ENCODE peak calls at places on chromosomes 2 and 18, in six cellular contexts. U, A, F, H, B and D are unnamed samples.

GRCh38 chr2:238906936-238907716 is 59.2 kb downstream of the TWIST2 start:
- DNase-seq in U (no peak), A (no peak), F (no peak), H (no peak), B (no peak), D (no peak)

GRCh38 chr18:30971338-30971956 is 71.1 kb downstream of the DSC3 start:
- DNase-seq in U (peak; percentile 21), A (no peak), F (no peak), H (no peak), B (peak; percentile 20), D (no peak)

GRCh38 chr18:62981566-62981965 is 266.2 kb downstream of the PHLPP1 start:
- DNase-seq in U (no peak), A (no peak), F (no peak), H (no peak), B (no peak), D (no peak)

GRCh38 chr2:189018636-189019035 is 44.5 kb downstream of the COL3A1 start:
- DNase-seq in U (no peak), A (no peak), F (no peak), H (no peak), B (no peak), D (no peak)

GRCh38 chr2:14827226-14828023 is 194.9 kb downstream of the LRATD1 start:
- DNase-seq in U (no peak), A (no peak), F (no peak), H (no peak), B (no peak), D (no peak)

GRCh38 chr2:121129692-121130091 is 155.3 kb downstream of the TFCP2L1 start:
- DNase-seq in U (no peak), A (no peak), F (no peak), H (no peak), B (no peak), D (no peak)

GRCh38 chr2:103815732-103816131 is 1038.2 kb upstream of the POU3F3 start:
- DNase-seq in U (no peak), A (no peak), F (no peak), H (no peak), B (no peak), D (no peak)

GRCh38 chr2:174656671-174657171 is 59.1 kb upstream of the WIPF1 start:
- DNase-seq in U (no peak), A (no peak), F (no peak), H (no peak), B (no peak), D (no peak)

GRCh38 chr18:54983041-54983686 is 23.9 kb upstream of the CCDC68 start:
- DNase-seq in U (peak; percentile 44), A (no peak), F (no peak), H (no peak), B (peak; percentile 47), D (no peak)

GRCh38 chr2:178363252-178363651 is 87.7 kb downstream of the PRKRA start:
- DNase-seq in U (peak; percentile 56), A (no peak), F (no peak), H (no peak), B (no peak), D (no peak)

GRCh38 chr2:237591021-237591370 is 462 bp upstream of the RAB17 start:
- DNase-seq in U (peak; percentile 68), A (no peak), F (peak; percentile 82), H (no peak), B (no peak), D (no peak)

GRCh38 chr2:85933753-85934594 is 45.2 kb upstream of the ST3GAL5 start:
- DNase-seq in U (no peak), A (no peak), F (no peak), H (no peak), B (peak; percentile 85), D (no peak)

GRCh38 chr2:62611820-62612219 is 93.7 kb upstream of the EHBP1 start:
- DNase-seq in U (no peak), A (no peak), F (no peak), H (no peak), B (no peak), D (no peak)

GRCh38 chr2:100292022-100292580 is 30.2 kb downstream of the LONRF2 start:
- DNase-seq in U (peak; percentile 14), A (no peak), F (no peak), H (no peak), B (peak; percentile 90), D (no peak)

GRCh38 chr18:65754121-65754520 is 3.3 kb downstream of the CDH7 start:
- DNase-seq in U (no peak), A (no peak), F (no peak), H (no peak), B (no peak), D (no peak)

GRCh38 chr18:44507729-44508325 is 172.9 kb upstream of the SETBP1 start:
- DNase-seq in U (no peak), A (peak; percentile 32), F (no peak), H (no peak), B (no peak), D (no peak)

GRCh38 chr2:43842866-43843226 is 4.1 kb downstream of the ABCG8 start:
- DNase-seq in U (no peak), A (no peak), F (peak; percentile 10), H (no peak), B (peak; percentile 2), D (no peak)

GRCh38 chr2:43839776-43840564 is 1.2 kb downstream of the ABCG8 start:
- DNase-seq in U (no peak), A (no peak), F (peak; percentile 35), H (no peak), B (peak; percentile 2), D (no peak)

GRCh38 chr2:43840961-43841360 is 2.2 kb downstream of the ABCG8 start:
- DNase-seq in U (no peak), A (no peak), F (peak; percentile 37), H (no peak), B (no peak), D (no peak)

GRCh38 chr2:43845181-43845580 is 6.4 kb downstream of the ABCG8 start:
- DNase-seq in U (no peak), A (no peak), F (no peak), H (no peak), B (no peak), D (no peak)

DNA sequence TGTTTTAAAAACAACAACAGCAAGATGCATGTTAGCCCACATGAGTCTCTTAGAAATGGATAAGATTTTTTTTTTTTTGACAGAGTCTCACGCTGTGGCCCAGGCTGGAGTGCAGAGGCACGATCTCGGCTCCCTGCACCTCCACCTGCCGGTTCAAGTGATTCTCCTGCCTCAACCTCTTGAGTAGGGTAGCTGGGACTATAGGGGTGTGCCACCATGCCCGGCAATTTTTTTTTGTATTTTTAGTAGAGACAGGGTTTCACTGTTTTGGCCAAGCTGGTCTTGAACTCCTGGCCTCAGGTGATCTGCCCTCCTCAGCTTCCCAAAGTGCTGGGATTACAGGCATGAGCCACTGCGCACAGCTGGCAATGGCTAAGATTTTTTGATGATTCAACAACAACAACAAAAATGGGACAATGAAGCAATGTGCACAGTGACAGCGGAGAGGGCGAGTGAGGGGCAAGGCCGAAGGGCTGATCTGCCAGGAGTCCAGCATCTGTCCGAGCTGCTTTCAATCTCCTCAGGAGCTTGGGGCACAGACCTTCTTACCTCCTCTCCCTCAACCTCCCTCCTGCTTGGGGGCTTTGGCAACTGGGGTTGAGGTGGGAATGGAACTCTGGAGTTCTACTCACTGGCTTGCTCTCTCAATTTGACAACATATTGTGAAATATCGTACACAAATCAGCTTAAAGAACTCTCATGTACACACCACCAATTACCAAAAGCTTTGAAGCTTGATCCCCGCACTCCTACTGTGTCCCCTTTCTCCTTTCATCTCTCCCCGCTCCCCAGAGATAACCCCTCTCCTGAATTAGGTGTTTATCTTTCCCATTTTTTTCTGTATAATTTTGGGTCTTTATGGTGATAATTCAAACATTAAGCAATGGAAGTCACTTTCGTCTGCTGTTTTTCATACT is 3.4 kb downstream of the ABCG8 start:
- DNase-seq in U (peak; percentile 76), A (no peak), F (peak; percentile 28), H (no peak), B (peak; percentile 1), D (no peak)
- TF ChIP-seq TAF1 in U (no peak), A (no peak), F (no peak), H (no peak), B (no peak), D (no peak)

GRCh38 chr2:226752887-226753286 is 46.7 kb downstream of the IRS1 start:
- DNase-seq in U (no peak), A (no peak), F (no peak), H (no peak), B (no peak), D (no peak)

GRCh38 chr2:226758886-226759660 is 40.5 kb downstream of the IRS1 start:
- DNase-seq in U (no peak), A (no peak), F (no peak), H (no peak), B (no peak), D (no peak)

GRCh38 chr2:226759768-226760167 is 39.9 kb downstream of the IRS1 start:
- DNase-seq in U (no peak), A (no peak), F (no peak), H (no peak), B (no peak), D (no peak)

GRCh38 chr2:226756131-226756530 is 43.5 kb downstream of the IRS1 start:
- DNase-seq in U (peak; percentile 12), A (no peak), F (no peak), H (no peak), B (no peak), D (no peak)

GRCh38 chr2:226754821-226755536 is 44.6 kb downstream of the IRS1 start:
- DNase-seq in U (no peak), A (no peak), F (no peak), H (no peak), B (no peak), D (no peak)
- TF ChIP-seq POLR2AphosphoS5 in U (no peak), A (no peak), F (no peak), H (no peak), B (no peak), D (no peak)

GRCh38 chr18:58319719-58320118 is 275.7 kb downstream of the NEDD4L start:
- DNase-seq in U (no peak), A (no peak), F (no peak), H (no peak), B (no peak), D (no peak)

GRCh38 chr18:58325521-58325908 is 281.5 kb downstream of the NEDD4L start:
- DNase-seq in U (no peak), A (no peak), F (no peak), H (no peak), B (no peak), D (no peak)

GRCh38 chr18:58320907-58321561 is 277.0 kb downstream of the NEDD4L start:
- DNase-seq in U (no peak), A (no peak), F (no peak), H (no peak), B (no peak), D (no peak)

GRCh38 chr18:58324824-58325520 is 280.9 kb downstream of the NEDD4L start:
- DNase-seq in U (no peak), A (no peak), F (no peak), H (no peak), B (no peak), D (no peak)

GRCh38 chr18:58321986-58322385 is 278.0 kb downstream of the NEDD4L start:
- DNase-seq in U (peak; percentile 50), A (no peak), F (no peak), H (peak; percentile 60), B (peak; percentile 78), D (peak; percentile 44)
- TF ChIP-seq POLR2A in U (no peak), A (no peak), F (no peak), H (no peak), B (no peak), D (no peak)

DNA sequence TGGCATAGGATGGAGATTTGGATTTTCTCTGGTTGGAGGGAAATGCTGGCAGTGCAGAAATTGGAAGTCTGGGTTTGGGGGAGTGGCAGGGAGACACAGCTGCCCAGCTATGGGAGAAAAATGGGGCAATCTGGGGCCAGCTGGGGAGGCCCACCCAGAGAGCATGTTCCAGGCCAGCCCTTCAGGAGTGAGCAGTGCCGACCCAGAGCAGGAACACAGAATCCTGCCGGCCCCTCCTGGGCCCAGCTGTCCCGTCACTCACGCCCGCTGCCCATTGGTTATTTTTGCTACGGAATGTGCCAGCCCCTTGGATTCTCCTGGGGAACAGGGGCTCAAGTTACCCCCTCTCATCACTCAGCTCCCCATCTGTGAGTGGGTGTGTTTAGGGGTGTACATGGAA is 4.9 kb downstream of the SPEG start:
- DNase-seq in U (no peak), A (no peak), F (no peak), H (no peak), B (no peak), D (no peak)
- TF ChIP-seq TAF1 in U (no peak), A (no peak), F (no peak), H (no peak), B (no peak), D (no peak)